ENCODE peak calls at places on chromosomes 12 and 14, in six cellular contexts. S is T-helper 17 cell; Y is HuH-7.5; R is stimulated activated CD4-positive, alpha-beta T cell treated with anti-CD3 and anti-CD28 coated beads, Interleukin-15, amount 100 ng/mL, for 24 hours; U is NCI-H1048; E is Panc1. L is an unnamed sample.

GRCh38 chr12:46071769-46072624 is 81.6 kb upstream of the SCAF11 start:
- DNase-seq in U (peak; percentile 53), Y (peak; percentile 27), S (peak; percentile 31), E (peak; percentile 71), R (peak; percentile 74), L (peak; percentile 37)

GRCh38 chr12:13980548-13981295 is 680 bp downstream of the GRIN2B start:
- DNase-seq in S (no peak), U (no peak), Y (no peak), R (peak; percentile 4), E (no peak), L (no peak)

GRCh38 chr12:102249073-102249854 is 51.6 kb upstream of the PMCH start:
- DNase-seq in U (no peak), R (no peak), S (no peak), E (no peak), Y (no peak), L (no peak)

GRCh38 chr14:35205737-35206136 is 83.4 kb downstream of the PRORP start:
- DNase-seq in U (no peak), E (no peak), Y (no peak), R (no peak), S (no peak), L (no peak)

GRCh38 chr12:127810026-127810425 is 456.9 kb upstream of the TMEM132C start:
- DNase-seq in Y (no peak), U (no peak), S (no peak), R (no peak), E (no peak), L (no peak)

GRCh38 chr12:120261951-120262851 is 3.3 kb downstream of the PXN start:
- DNase-seq in R (peak; percentile 45), S (no peak), Y (no peak), E (no peak), U (no peak), L (no peak)

GRCh38 chr14:95891742-95892141 is 15.1 kb downstream of the TUNAR start:
- DNase-seq in S (no peak), U (no peak), R (no peak), E (peak; percentile 10), Y (no peak), L (no peak)

GRCh38 chr12:102344691-102345090 is 135.7 kb downstream of the IGF1 start:
- DNase-seq in S (no peak), U (no peak), E (no peak), R (no peak), Y (no peak), L (no peak)

L was measured in T follicular helper cell.